ENCODE peak calls at places on chromosomes 4 and X, in six cellular contexts. O is GM23338, V is MM.1S, S is BE2C, U is A549, J is brain microvascular endothelial cell. I is an unnamed sample.
A peak's percentile ranks its signal among the peaks of the same experiment; 100 is the strongest.

GRCh38 chr4:8376361-8377102 is 64.0 kb downstream of the ACOX3 start:
- DNase-seq in O (no peak), V (no peak), S (no peak), U (no peak), J (peak; percentile 25), I (no peak)

GRCh38 chrX:135544338-135544948 is 24.0 kb downstream of the INTS6L start:
- DNase-seq in O (no peak), V (no peak), S (no peak), U (no peak), J (no peak), I (no peak)

GRCh38 chr4:7988437-7988836 is 48.8 kb upstream of the AFAP1 start:
- DNase-seq in O (no peak), V (no peak), S (no peak), U (no peak), J (peak; percentile 45), I (peak; percentile 63)

GRCh38 chr4:33073811-33074210 is 2353.6 kb downstream of the PCDH7 start:
- DNase-seq in O (peak; percentile 70), V (no peak), S (no peak), U (no peak), J (no peak), I (peak; percentile 68)

GRCh38 chrX:51148848-51149247 is 183.8 kb upstream of the NUDT10 start:
- DNase-seq in O (peak; percentile 62), V (no peak), S (no peak), U (peak; percentile 12), J (no peak), I (peak; percentile 2)

GRCh38 chr4:128660361-128660964 is 149.0 kb upstream of the JADE1 start:
- DNase-seq in O (no peak), V (no peak), S (no peak), U (no peak), J (no peak), I (peak; percentile 96)

GRCh38 chr4:121030151-121030550 is 42.2 kb downstream of the NDNF start:
- DNase-seq in O (no peak), V (no peak), S (no peak), U (no peak), J (no peak), I (no peak)

GRCh38 chr4:176762661-176763308 is 29.9 kb downstream of the VEGFC start:
- DNase-seq in O (no peak), V (peak; percentile 54), S (no peak), U (no peak), J (no peak), I (no peak)

GRCh38 chr4:111492501-111492900 is 652.8 kb upstream of the FAM241A start:
- DNase-seq in O (no peak), V (no peak), S (no peak), U (no peak), J (no peak), I (peak; percentile 70)

GRCh38 chr4:165905405-165906027 is 32.5 kb downstream of the TLL1 start:
- DNase-seq in O (no peak), V (no peak), S (no peak), U (peak; percentile 6), J (peak; percentile 9), I (peak; percentile 1)

GRCh38 chrX:86241547-86241946 is 93.3 kb downstream of the DACH2 start:
- DNase-seq in O (no peak), V (no peak), S (no peak), U (no peak), J (no peak), I (no peak)

GRCh38 chrX:77346859-77347258 is 100.3 kb upstream of the FGF16 start:
- DNase-seq in O (no peak), V (no peak), S (no peak), U (no peak), J (no peak), I (no peak)

GRCh38 chrX:77160301-77160700 is 286.9 kb upstream of the FGF16 start:
- DNase-seq in O (peak; percentile 49), V (no peak), S (peak; percentile 21), U (peak; percentile 1), J (no peak), I (no peak)

GRCh38 chr4:174275101-174275500 is 8.4 kb downstream of the FBXO8 start:
- DNase-seq in O (no peak), V (no peak), S (no peak), U (no peak), J (no peak), I (no peak)

GRCh38 chr4:139076016-139076744 is 60.6 kb downstream of the NOCT start:
- DNase-seq in O (no peak), V (no peak), S (no peak), U (no peak), J (no peak), I (no peak)

GRCh38 chr4:182434720-182435119 is 191.5 kb downstream of the TENM3 start:
- DNase-seq in O (no peak), V (no peak), S (no peak), U (no peak), J (no peak), I (no peak)

GRCh38 chrX:118974088-118974907 is at the start of gene LONRF3:
- DNase-seq in O (no peak), V (peak; percentile 44), S (peak; percentile 22), U (peak; percentile 60), J (peak; percentile 20), I (peak; percentile 29)

GRCh38 chr4:84238247-84239090 is 260.6 kb downstream of the NKX6-1 start:
- DNase-seq in O (no peak), V (no peak), S (no peak), U (no peak), J (peak; percentile 18), I (peak; percentile 66)

GRCh38 chr4:176782794-176783193 is 9.9 kb downstream of the VEGFC start:
- DNase-seq in O (no peak), V (no peak), S (no peak), U (no peak), J (no peak), I (peak; percentile 59)

GRCh38 chr4:171601091-171601490 is 212.1 kb upstream of the GALNTL6 start:
- DNase-seq in O (no peak), V (no peak), S (no peak), U (no peak), J (no peak), I (no peak)

GRCh38 chr4:96149911-96150310 is 310.0 kb downstream of the PDHA2 start:
- DNase-seq in O (no peak), V (no peak), S (no peak), U (no peak), J (no peak), I (no peak)

GRCh38 chrX:13257223-13258051 is 62.4 kb downstream of the ATXN3L start:
- DNase-seq in O (no peak), V (peak; percentile 77), S (no peak), U (no peak), J (no peak), I (no peak)

GRCh38 chr4:46386570-46386969 is 3.4 kb downstream of the GABRA2 start:
- DNase-seq in O (peak; percentile 70), V (no peak), S (peak; percentile 46), U (no peak), J (no peak), I (no peak)
- TF ChIP-seq CTCF in O (peak; percentile 64), V (no peak), S (peak; percentile 27), U (no peak), J (peak; percentile 11), I (no peak)

DNA sequence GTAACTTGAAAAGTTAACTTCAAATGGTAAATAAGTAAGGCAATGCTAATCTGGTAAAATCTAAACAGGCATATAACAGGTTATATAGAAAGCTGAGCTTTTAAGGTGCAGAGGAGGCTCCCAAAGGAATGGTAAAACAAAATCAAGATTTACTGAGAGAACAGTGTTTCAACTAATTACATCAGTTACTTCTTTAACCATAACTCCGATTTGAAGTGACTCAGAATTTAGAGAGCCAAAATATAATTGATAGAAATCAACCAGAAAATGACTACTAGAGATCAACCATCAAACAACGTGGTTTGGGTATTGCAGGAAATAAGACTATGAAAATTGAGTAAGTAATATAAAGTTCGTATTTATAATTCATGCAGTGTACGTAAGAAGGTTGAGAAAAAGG is 6.9 kb downstream of the G3BP2 start:
- DNase-seq in O (no peak), V (no peak), S (no peak), U (no peak), J (no peak), I (peak; percentile 52)
- H3K4me3 ChIP-seq in O (peak overlapping the region; percentile 4), V (no peak overlapping the region), S (no peak overlapping the region), U (no peak overlapping the region), J (no peak overlapping the region), I (no peak overlapping the region)

DNA sequence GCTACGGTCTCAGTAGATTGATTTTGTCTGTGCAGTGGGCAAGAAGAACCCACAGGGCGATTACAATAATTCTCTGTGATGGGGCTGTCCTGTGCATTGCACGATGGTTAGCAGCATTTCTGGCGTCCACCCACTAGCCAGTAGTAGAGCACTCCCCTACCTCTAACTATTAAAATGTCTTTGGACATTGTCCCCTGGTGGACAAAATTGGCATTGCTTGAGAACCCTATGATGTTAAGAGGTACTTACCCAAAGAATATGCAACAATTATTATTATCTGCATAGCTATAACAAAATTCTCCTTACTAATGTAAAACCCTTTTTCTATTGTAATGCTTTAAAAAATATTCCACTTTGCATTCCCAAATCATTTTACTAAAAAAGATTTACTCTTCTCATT is 109.5 kb upstream of the VCX3A start:
- DNase-seq in O (peak; percentile 37), V (no peak), S (peak; percentile 22), U (peak; percentile 1), J (no peak), I (no peak)
- TF ChIP-seq CTCF in O (peak; percentile 45), V (peak; percentile 25), S (peak; percentile 46), U (no peak), J (peak; percentile 26), I (no peak)

DNA sequence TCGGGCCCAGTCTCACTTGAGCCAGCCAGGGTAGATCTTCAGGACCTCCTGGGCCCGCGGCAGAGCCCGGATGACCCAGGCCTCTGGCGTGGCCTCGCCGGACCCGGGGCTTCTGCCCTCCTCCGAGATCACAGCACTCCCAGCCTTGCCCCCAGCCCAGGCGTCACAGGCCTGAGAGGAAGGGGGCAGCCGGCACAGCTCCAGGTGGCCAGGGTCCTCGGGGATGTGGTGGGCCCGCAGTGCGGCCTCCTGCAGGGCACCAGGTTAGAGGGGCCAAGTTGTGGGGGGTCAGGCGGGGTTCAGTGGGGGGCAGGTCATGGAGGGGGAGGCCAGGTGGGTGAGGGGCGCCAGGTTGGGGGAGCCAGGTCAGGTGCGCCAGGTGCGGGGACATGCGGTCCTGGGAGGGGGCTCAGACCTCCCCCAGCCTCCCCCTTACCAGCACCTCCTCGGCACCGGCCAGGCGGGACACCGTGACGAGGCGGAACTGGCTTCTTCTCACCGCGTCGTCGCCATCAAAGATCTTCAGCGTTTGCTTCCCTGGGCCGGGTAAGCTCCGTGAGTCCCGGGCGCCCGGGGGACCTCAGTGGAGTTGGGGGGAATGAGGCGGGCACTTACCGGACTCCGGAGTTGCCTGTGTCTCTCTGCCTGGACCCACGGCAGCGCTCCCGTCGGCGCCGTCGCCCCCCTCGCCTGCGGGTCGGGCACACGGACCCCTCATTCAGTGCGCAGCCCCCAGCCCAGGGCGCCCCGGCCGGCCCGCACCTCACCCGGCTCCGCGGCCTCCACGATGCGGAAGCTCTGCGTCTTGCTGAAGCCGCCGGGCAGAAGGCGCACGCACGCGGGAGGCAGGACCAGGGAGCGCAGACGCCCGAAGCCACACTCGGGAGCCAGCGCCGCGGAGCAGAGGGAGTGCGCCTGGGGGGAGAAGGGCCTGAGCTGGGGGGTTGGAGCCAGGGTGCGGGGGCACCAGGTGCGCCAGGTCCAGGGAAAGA is 6.0 kb downstream of the DGKQ start:
- DNase-seq in O (peak; percentile 67), V (no peak), S (peak; percentile 44), U (no peak), J (no peak), I (no peak)
- H3K4me3 ChIP-seq in O (peak overlapping the region; percentile 58), V (no peak overlapping the region), S (no peak overlapping the region), U (no peak overlapping the region), J (no peak overlapping the region), I (no peak overlapping the region)

GRCh38 chr4:6134612-6135220 is 65.6 kb downstream of the JAKMIP1 start:
- DNase-seq in O (peak; percentile 11), V (peak; percentile 75), S (peak; percentile 26), U (peak; percentile 56), J (no peak), I (no peak)
- TF ChIP-seq CTCF in O (peak; percentile 16), V (peak; percentile 88), S (peak; percentile 57), U (peak; percentile 18), J (no peak), I (no peak)

I was measured in fibroblast of lung.